ENCODE peak calls at places on chromosomes 16 and 17, in four cellular contexts. X, F, K and G are unnamed samples.

GRCh38 chr17:75473246-75473645 is 16.8 kb downstream of the TMEM94 start:
- DNase-seq in X (no peak), F (no peak), K (no peak), G (no peak)

GRCh38 chr17:31830971-31831755 is 27.9 kb downstream of the COPRS start:
- DNase-seq in X (no peak), F (peak; percentile 56), K (no peak), G (peak; percentile 75)

GRCh38 chr16:23595246-23595950 is 718 bp downstream of the NDUFAB1 start:
- DNase-seq in X (no peak), F (no peak), K (no peak), G (peak; percentile 29)

GRCh38 chr17:5264930-5265329 is 17.2 kb upstream of the RABEP1 start:
- DNase-seq in X (no peak), F (no peak), K (no peak), G (no peak)

GRCh38 chr16:391885-392335 is 5.1 kb upstream of the NME4 start:
- DNase-seq in X (peak; percentile 89), F (peak; percentile 83), K (peak; percentile 83), G (peak; percentile 81)

GRCh38 chr16:86143666-86144065 is 244.7 kb downstream of the IRF8 start:
- DNase-seq in X (no peak), F (no peak), K (no peak), G (no peak)

GRCh38 chr17:40062347-40063033 is at the start of gene THRA:
- DNase-seq in X (peak; percentile 78), F (peak; percentile 23), K (no peak), G (peak; percentile 54)

GRCh38 chr17:36127882-36128369 is 24.3 kb downstream of the CCL4 start:
- DNase-seq in X (no peak), F (no peak), K (no peak), G (no peak)

GRCh38 chr17:78789149-78789662 is 7.1 kb upstream of the CYTH1 start:
- DNase-seq in X (no peak), F (no peak), K (no peak), G (no peak)

GRCh38 chr16:54817432-54817831 is 113.2 kb upstream of the IRX5 start:
- DNase-seq in X (peak; percentile 30), F (no peak), K (no peak), G (no peak)

GRCh38 chr17:56710986-56711385 is 117.5 kb downstream of the NOG start:
- DNase-seq in X (no peak), F (no peak), K (no peak), G (no peak)

GRCh38 chr16:57690782-57691471 is 3.7 kb upstream of the DRC7 start:
- DNase-seq in X (no peak), F (peak; percentile 7), K (no peak), G (no peak)

DNA sequence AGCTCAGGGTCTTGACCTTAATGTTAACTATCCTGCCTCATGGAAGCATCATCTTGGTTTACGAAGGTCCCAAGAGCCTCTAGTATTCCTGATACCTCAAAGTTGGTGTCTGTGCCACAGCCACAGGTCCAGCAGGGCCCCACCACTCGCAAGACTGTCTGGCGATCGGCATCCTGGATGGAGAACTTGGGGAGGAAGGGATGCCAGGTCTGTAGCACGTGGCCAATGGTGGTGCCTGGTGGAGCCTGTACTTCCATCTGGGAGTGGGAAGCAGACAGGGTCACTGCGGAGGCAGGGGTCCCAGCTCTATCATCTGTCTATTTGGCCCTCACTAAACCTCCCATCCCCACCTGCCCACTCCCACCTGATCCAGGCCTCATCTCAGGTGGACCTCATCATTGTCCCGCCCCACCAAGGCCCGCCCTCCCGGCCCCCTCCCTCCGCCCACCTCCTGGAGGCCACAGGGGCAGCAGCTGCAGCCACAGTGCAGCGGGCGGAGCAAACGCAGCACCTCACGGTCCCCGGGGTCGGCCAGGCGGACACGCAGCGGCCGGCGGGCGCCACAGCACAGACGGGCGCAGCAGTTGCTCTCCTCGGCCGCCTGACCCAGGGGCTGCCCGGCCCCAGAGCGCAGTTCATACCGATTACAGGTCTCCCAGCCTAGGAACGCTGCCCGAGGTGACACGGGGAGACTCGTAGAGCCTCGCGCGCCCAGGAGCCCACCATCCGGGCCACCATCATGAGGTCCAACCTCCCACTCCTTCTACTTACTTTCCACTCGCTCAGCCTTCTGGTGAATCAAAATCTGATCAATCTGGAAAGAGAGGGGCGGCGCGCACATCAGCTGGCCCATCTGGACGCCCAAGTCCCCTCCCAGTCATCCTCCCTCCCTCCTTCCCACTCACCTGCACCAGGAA is 1.4 kb downstream of the PLSCR3 start:
- DNase-seq in X (peak; percentile 67), F (no peak), K (no peak), G (no peak)
- H3K27ac ChIP-seq in X (no peak overlapping the region), F (no peak overlapping the region), K (no peak overlapping the region), G (no peak overlapping the region)

DNA sequence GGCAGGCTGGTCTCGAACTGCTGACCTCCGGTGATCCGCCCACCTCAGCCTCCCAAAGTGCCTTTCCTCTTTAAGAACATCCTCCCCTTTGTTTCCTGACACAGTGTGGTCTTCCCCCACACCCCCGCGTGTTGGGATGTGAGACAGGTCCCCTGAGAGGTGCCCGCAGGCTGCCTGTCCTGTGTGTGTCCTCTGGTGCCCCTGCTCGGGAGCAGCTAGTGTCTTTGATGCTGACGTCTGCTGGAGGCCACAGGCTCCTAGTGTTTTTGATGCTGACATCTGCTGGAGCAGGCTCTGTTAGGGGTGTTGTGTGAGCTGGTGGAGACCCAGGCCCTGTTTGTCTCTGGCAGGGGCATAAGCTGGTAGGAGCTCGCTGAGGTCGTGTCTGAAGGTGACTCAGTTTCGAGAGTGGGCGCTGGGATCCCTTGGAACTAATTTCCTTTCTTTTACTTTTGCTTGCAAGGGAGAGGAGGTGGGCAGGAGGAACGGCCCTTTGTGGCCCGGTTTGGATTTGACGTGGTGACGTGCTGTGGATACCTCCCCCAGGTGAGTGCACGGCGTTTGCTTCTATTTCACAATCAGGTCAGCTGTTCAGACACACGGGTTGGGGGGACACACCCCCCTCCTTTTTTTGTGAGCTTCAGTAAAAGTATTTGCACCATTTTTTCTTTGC is 6.0 kb downstream of the FN3KRP start:
- DNase-seq in X (no peak), F (no peak), K (no peak), G (no peak)
- H4K8ac ChIP-seq in X (no peak overlapping the region), F (no peak overlapping the region), K (no peak overlapping the region), G (peak overlapping the region; percentile 20)

DNA sequence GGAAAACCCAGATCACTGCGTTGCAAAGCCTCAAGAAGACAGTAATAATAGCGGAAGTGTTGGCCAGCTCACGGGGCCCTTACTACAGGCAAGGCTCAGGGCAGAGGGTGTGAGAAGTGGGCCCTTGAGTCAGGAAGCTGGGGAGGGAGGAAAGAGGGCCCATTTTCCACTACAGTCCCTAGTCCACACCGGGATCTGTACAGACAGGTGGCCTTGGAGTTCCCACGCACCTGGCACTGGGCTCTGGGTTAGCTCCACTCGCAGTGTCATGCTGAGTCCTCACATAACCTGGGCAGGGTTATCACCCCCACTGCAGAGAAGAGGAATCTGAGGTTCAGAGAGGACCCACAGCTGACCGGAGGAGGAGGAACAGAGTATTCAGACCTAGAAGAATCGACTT is 16.8 kb upstream of the MTSS2 start:
- DNase-seq in X (no peak), F (no peak), K (no peak), G (no peak)
- H3K27ac ChIP-seq in X (no peak overlapping the region), F (peak overlapping the region; percentile 80), K (no peak overlapping the region), G (peak overlapping the region; percentile 74)

GRCh38 chr17:57852955-57853328 is 3.1 kb upstream of the MRPS23 start:
- DNase-seq in X (no peak), F (no peak), K (no peak), G (no peak)

GRCh38 chr17:57852041-57852954 is 2.5 kb upstream of the MRPS23 start:
- DNase-seq in X (no peak), F (no peak), K (no peak), G (no peak)

GRCh38 chr17:57849163-57849873 is 526 bp downstream of the MRPS23 start:
- DNase-seq in X (no peak), F (no peak), K (no peak), G (no peak)

GRCh38 chr17:57853695-57854094 is 3.9 kb upstream of the MRPS23 start:
- DNase-seq in X (no peak), F (no peak), K (no peak), G (no peak)

GRCh38 chr17:57849874-57850754 is at the start of gene MRPS23:
- DNase-seq in X (peak; percentile 100), F (peak; percentile 99), K (peak; percentile 96), G (peak; percentile 99)
- H4K8ac ChIP-seq in X (no peak within 1 kb of the TSS), F (peak within 1 kb of the TSS; percentile 61), K (peak within 1 kb of the TSS; percentile 96), G (peak within 1 kb of the TSS; percentile 97)

GRCh38 chr16:47944589-47944988 is 211.2 kb downstream of the ABCC12 start:
- DNase-seq in X (no peak), F (no peak), K (no peak), G (no peak)

GRCh38 chr16:47946077-47946476 is 209.7 kb downstream of the ABCC12 start:
- DNase-seq in X (no peak), F (no peak), K (no peak), G (no peak)

GRCh38 chr16:47949276-47949675 is 206.5 kb downstream of the ABCC12 start:
- DNase-seq in X (no peak), F (no peak), K (no peak), G (no peak)

GRCh38 chr16:47943235-47943634 is 212.6 kb downstream of the ABCC12 start:
- DNase-seq in X (no peak), F (no peak), K (no peak), G (no peak)

GRCh38 chr16:47947741-47948140 is 208.1 kb downstream of the ABCC12 start:
- DNase-seq in X (no peak), F (no peak), K (no peak), G (no peak)
- H3K27ac ChIP-seq in X (no peak overlapping the region), F (no peak overlapping the region), K (no peak overlapping the region), G (no peak overlapping the region)

GRCh38 chr16:4637501-4638166 is 13.0 kb downstream of the MGRN1 start:
- DNase-seq in X (no peak), F (no peak), K (no peak), G (no peak)

GRCh38 chr16:4641306-4641687 is 16.7 kb downstream of the MGRN1 start:
- DNase-seq in X (no peak), F (no peak), K (no peak), G (no peak)

GRCh38 chr16:4640572-4641305 is 16.1 kb downstream of the MGRN1 start:
- DNase-seq in X (no peak), F (no peak), K (no peak), G (no peak)

GRCh38 chr16:4639899-4640509 is 15.4 kb downstream of the MGRN1 start:
- DNase-seq in X (no peak), F (no peak), K (no peak), G (no peak)

DNA sequence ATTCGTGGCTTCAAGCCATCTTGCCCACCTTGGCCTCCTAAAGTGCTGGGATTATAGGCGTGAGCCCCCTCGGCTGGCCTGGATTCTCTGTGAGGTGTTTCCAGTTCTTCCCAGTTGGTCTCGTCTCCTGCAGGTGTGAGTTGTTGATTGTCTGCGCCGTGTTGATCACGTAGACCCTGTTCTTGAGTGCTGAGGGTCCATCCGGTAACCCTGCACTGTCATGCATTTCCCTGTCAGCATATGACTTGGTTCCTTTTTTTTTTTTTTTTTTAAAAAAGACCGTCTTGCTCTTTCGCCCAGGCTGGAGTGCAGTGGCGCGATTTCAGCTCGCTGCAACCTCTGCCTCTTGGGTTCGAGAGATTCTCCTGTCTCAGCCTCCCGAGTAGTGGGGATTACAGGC is 17.2 kb downstream of the MGRN1 start:
- DNase-seq in X (no peak), F (no peak), K (no peak), G (no peak)
- H4K8ac ChIP-seq in X (no peak overlapping the region), F (no peak overlapping the region), K (no peak overlapping the region), G (no peak overlapping the region)